ENCODE peak calls at places on chromosomes 6 and 20, in four cellular contexts. O is lower lobe of right lung, I is stomach, J is ovary. M is an unnamed sample.

GRCh38 chr6:164010446-164011071 is 596.0 kb downstream of the QKI start:
- DNase-seq in O (no peak), J (no peak), I (no peak), M (no peak)

GRCh38 chr20:62426678-62427077 is 661 bp downstream of the RBBP8NL start:
- DNase-seq in I (peak), J (no peak), O (peak), M (no peak)

GRCh38 chr6:133301739-133302138 is 60.6 kb downstream of the EYA4 start:
- DNase-seq in I (no peak), O (no peak), J (no peak), M (no peak)

GRCh38 chr20:47741669-47742345 is 43.5 kb downstream of the SULF2 start:
- DNase-seq in J (no peak), O (no peak), I (no peak), M (no peak)

GRCh38 chr6:26043389-26044139 is 43.7 kb upstream of the HFE start:
- DNase-seq in O (peak), I (peak), J (peak), M (peak)

GRCh38 chr20:9241232-9241692 is 172.4 kb downstream of the PLCB4 start:
- DNase-seq in J (no peak), I (no peak), O (no peak), M (no peak)

GRCh38 chr6:90217621-90218496 is 78.8 kb downstream of the BACH2 start:
- DNase-seq in O (peak), J (no peak), I (peak), M (peak)

GRCh38 chr20:62688855-62689460 is 19.7 kb upstream of the NTSR1 start:
- DNase-seq in O (no peak), J (no peak), I (no peak), M (no peak)

GRCh38 chr6:71299541-71300470 is 11.2 kb downstream of the OGFRL1 start:
- DNase-seq in I (no peak), J (no peak), O (no peak), M (no peak)

GRCh38 chr6:37690964-37691735 is 6.5 kb downstream of the MDGA1 start:
- DNase-seq in O (no peak), I (no peak), J (no peak), M (no peak)

GRCh38 chr6:62805431-62805830 is 405.8 kb upstream of the FKBP1C start:
- DNase-seq in I (no peak), J (no peak), O (no peak), M (no peak)

GRCh38 chr6:146481527-146481926 is 62.1 kb upstream of the RAB32 start:
- DNase-seq in J (no peak), O (no peak), I (no peak), M (no peak)

GRCh38 chr6:30007132-30007764 is 53.8 kb upstream of the POLR1H start:
- DNase-seq in O (peak), I (peak), J (peak), M (no peak)

GRCh38 chr6:20630617-20631448 is 96.6 kb downstream of the CDKAL1 start:
- DNase-seq in J (no peak), O (no peak), I (no peak), M (no peak)

GRCh38 chr6:83199865-83200230 is 6.7 kb downstream of the RWDD2A start:
- DNase-seq in O (no peak), I (no peak), J (no peak), M (no peak)

GRCh38 chr6:10769419-10769818 is 21.8 kb downstream of the TMEM14B start:
- DNase-seq in J (no peak), O (no peak), I (no peak), M (no peak)

GRCh38 chr6:158411998-158412397 is 99.7 kb downstream of the TULP4 start:
- DNase-seq in J (no peak), I (no peak), O (no peak), M (no peak)

GRCh38 chr6:125102901-125103300 is 50.7 kb upstream of the TPD52L1 start:
- DNase-seq in J (no peak), I (no peak), O (no peak), M (no peak)

GRCh38 chr6:1190361-1190760 is 121.5 kb upstream of the FOXQ1 start:
- DNase-seq in J (no peak), I (no peak), O (no peak), M (no peak)

GRCh38 chr6:136860043-136860442 is 37.7 kb downstream of the PEX7 start:
- DNase-seq in I (no peak), O (no peak), J (no peak), M (no peak)

DNA sequence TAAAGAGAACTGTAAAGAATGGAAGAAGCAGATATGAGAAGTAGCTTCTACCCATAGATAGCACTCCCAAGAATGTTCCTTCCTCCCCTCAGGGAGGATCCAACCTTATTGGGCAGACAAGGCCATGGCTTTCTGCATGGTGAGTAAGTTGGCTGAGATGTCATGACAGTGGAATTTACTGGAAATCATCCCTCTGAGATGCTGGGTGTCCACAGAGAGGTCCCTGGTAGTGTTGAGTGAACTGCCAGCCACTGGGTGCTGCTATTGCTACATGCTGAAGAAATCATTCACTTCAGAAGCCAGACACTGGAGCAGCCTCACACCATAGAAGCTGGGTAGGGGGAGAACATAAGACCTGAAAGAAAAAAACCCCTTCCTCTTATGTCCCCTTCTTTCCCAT is 46.4 kb upstream of the FERMT1 start:
- DNase-seq in I (no peak), J (no peak), O (no peak), M (no peak)
- TF ChIP-seq CTCF in I (no peak), J (no peak), O (no peak), M (no peak)

GRCh38 chr6:28606424-28607391 is 81.0 kb downstream of the GPX5 start:
- DNase-seq in O (no peak), I (no peak), J (peak), M (peak)
- TF ChIP-seq CTCF in O (no peak), I (no peak), J (no peak), M (peak)

GRCh38 chr6:154611847-154612246 is 101.4 kb upstream of the CNKSR3 start:
- DNase-seq in I (no peak), O (no peak), J (no peak), M (no peak)
- TF ChIP-seq CTCF in I (no peak), O (no peak), J (no peak), M (no peak)

GRCh38 chr20:52379723-52380336 is 188.3 kb upstream of the ZFP64 start:
- DNase-seq in J (no peak), O (peak), I (peak), M (peak)
- TF ChIP-seq CTCF in J (no peak), O (peak), I (peak), M (peak)

GRCh38 chr6:24603241-24603640 is 42.8 kb downstream of the KIAA0319 start:
- DNase-seq in O (no peak), I (no peak), J (no peak), M (no peak)

GRCh38 chr6:24599686-24600399 is 46.1 kb downstream of the KIAA0319 start:
- DNase-seq in O (no peak), I (no peak), J (no peak), M (no peak)

GRCh38 chr6:24596717-24597116 is 49.3 kb downstream of the KIAA0319 start:
- DNase-seq in I (no peak), O (no peak), J (no peak), M (no peak)

GRCh38 chr6:24599179-24599578 is 46.8 kb downstream of the KIAA0319 start:
- DNase-seq in O (no peak), I (no peak), J (no peak), M (no peak)

GRCh38 chr6:24600903-24601302 is 45.1 kb downstream of the KIAA0319 start:
- DNase-seq in J (no peak), O (no peak), I (no peak), M (no peak)
- TF ChIP-seq CTCF in J (no peak), O (no peak), I (no peak), M (no peak)

DNA sequence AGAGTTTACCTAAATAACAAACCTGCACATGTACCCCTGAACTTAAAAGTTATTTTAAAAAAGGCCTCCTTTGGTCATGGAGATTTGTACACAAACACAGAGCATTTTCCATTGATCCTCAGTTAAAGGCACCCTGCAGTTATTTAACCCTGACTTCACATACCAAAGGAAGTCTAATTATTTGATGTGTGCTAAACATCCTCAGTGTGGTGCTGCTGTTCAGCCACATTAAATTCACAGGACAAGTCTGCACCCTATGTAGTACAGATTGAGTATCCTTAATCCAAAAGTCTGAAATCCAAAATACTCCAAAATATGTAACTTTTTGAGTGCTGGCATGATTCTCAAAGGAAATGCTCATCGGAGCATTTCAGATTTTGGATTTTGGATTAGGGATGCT is 21.4 kb downstream of the KCNQ5 start:
- DNase-seq in O (no peak), J (no peak), I (no peak), M (no peak)
- TF ChIP-seq CTCF in O (no peak), J (no peak), I (no peak), M (no peak)

GRCh38 chr6:168612586-168612985 is 171.6 kb downstream of the SMOC2 start:
- DNase-seq in O (no peak), J (no peak), I (no peak), M (no peak)

GRCh38 chr6:168618546-168619315 is 177.7 kb downstream of the SMOC2 start:
- DNase-seq in I (no peak), J (no peak), O (no peak), M (no peak)

GRCh38 chr6:168615837-168616236 is 174.9 kb downstream of the SMOC2 start:
- DNase-seq in I (peak), O (no peak), J (no peak), M (no peak)

GRCh38 chr6:168619560-168620314 is 178.8 kb downstream of the SMOC2 start:
- DNase-seq in I (no peak), J (no peak), O (no peak), M (no peak)

DNA sequence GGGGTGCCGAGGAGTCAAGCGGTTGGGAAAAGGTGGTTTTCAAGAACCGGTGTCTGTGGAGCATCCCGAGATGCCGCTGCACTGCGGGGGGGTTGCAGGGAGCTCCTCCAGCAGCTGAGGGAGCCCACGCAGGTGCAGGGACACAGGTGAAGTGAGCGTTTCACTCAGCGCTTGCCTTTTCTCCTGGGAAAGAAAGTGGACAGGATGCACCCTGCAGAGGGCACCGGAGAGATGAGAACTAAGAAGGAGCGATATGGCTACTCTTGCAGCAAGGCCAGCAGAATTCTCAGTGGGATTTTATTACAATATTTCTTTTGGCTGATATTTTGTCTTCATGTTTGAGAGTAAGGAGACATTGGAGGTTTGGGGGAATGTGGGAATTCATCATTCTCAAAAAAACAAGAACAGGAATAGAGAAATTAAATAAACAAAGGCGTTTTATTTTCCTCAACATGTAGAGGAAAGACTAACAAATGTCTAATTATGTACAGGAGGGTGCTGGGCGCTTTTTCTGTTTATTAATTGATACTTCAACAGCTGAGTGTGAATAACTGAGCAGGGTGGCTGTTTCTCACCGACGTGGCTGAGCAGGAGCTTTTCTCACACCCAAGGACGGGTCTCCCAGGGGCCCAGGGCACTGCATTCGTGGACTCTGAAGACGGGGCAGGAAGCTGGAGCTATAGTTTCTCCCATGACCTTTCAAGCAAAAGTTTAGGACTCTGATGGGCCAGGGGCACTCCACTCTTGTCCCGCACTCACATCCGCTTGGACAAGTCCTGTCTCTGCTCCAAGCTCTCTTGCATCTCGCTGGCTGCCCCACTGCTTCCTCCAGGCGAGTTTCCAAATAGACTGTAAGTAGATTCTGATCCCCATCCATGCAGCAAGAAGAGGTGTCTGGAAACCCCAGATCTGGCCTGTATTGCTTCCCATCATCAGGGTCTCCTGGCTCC is 176.1 kb downstream of the SMOC2 start:
- DNase-seq in O (no peak), J (peak), I (no peak), M (no peak)
- TF ChIP-seq CTCF in O (peak), J (peak), I (no peak), M (no peak)

GRCh38 chr6:84551797-84552196 is 212.6 kb downstream of the TBX18 start:
- DNase-seq in O (no peak), I (no peak), J (no peak), M (no peak)

GRCh38 chr6:84556541-84557335 is 207.7 kb downstream of the TBX18 start:
- DNase-seq in J (no peak), I (no peak), O (no peak), M (no peak)

GRCh38 chr6:84554706-84555105 is 209.7 kb downstream of the TBX18 start:
- DNase-seq in I (no peak), O (no peak), J (no peak), M (no peak)

GRCh38 chr6:84553527-84553926 is 210.9 kb downstream of the TBX18 start:
- DNase-seq in I (no peak), J (no peak), O (no peak), M (no peak)

GRCh38 chr6:84554069-84554468 is 210.3 kb downstream of the TBX18 start:
- DNase-seq in J (no peak), O (no peak), I (no peak), M (no peak)
- TF ChIP-seq CTCF in J (no peak), O (no peak), I (no peak), M (no peak)